ENCODE peak calls at places on chromosomes 4 and X, in six cellular contexts. K is KBM-7, I is B cell, A is heart left ventricle, F is GM23248, Z is C1 segment of cervical spinal cord. T is an unnamed sample.

GRCh38 chr4:155529197-155529596 is 137.5 kb upstream of the GUCY1A1 start:
- DNase-seq in K (peak; percentile 63), I (no peak), A (no peak), F (peak; percentile 41), Z (no peak), T (peak; percentile 18)

GRCh38 chrX:10484683-10485247 is 135.6 kb downstream of the MID1 start:
- DNase-seq in K (no peak), I (no peak), A (no peak), F (peak; percentile 27), Z (no peak), T (no peak)

GRCh38 chr4:89101256-89102161 is 9.8 kb upstream of the TIGD2 start:
- DNase-seq in K (no peak), I (peak; percentile 42), A (no peak), F (no peak), Z (no peak), T (no peak)

GRCh38 chr4:148284526-148285193 is 157.6 kb downstream of the NR3C2 start:
- DNase-seq in K (no peak), I (no peak), A (no peak), F (no peak), Z (peak; percentile 29), T (no peak)

GRCh38 chrX:154485150-154486051 is 1.0 kb downstream of the UBL4A start:
- DNase-seq in K (no peak), I (no peak), A (no peak), F (no peak), Z (no peak), T (peak; percentile 19)

GRCh38 chrX:101078716-101079115 is at the start of gene TMEM35A:
- DNase-seq in K (no peak), I (no peak), A (no peak), F (peak; percentile 46), Z (peak; percentile 73), T (peak; percentile 19)

GRCh38 chrX:107678957-107679740 is 50.8 kb downstream of the PRPS1 start:
- DNase-seq in K (peak; percentile 81), I (peak; percentile 69), A (peak; percentile 88), F (peak; percentile 80), Z (no peak), T (no peak)

GRCh38 chr4:89256203-89256800 is 51.3 kb downstream of the GPRIN3 start:
- DNase-seq in K (no peak), I (no peak), A (no peak), F (no peak), Z (peak; percentile 40), T (no peak)

GRCh38 chr4:146299605-146300004 is 85.3 kb downstream of the REELD1 start:
- DNase-seq in K (no peak), I (no peak), A (no peak), F (no peak), Z (no peak), T (no peak)

GRCh38 chr4:142708231-142708630 is 137.9 kb downstream of the INPP4B start:
- DNase-seq in K (no peak), I (no peak), A (no peak), F (no peak), Z (no peak), T (no peak)

GRCh38 chr4:11805837-11806236 is 377.1 kb upstream of the HS3ST1 start:
- DNase-seq in K (peak; percentile 27), I (peak; percentile 1), A (no peak), F (peak; percentile 2), Z (no peak), T (no peak)

GRCh38 chr4:169957785-169958184 is 68.4 kb downstream of the MFAP3L start:
- DNase-seq in K (no peak), I (no peak), A (no peak), F (peak; percentile 20), Z (no peak), T (no peak)

GRCh38 chr4:140238353-140239041 is 84.5 kb upstream of the MAML3 start:
- DNase-seq in K (peak; percentile 78), I (no peak), A (peak; percentile 97), F (peak; percentile 94), Z (peak; percentile 92), T (peak; percentile 93)

GRCh38 chrX:105018865-105019264 is 201.6 kb downstream of the TEX13A start:
- DNase-seq in K (no peak), I (no peak), A (no peak), F (no peak), Z (no peak), T (no peak)

T was measured in NCI-H446.